ENCODE peak calls at places on chromosomes 7 and 10, in nine cellular contexts. J is vagina; O is GF-D8; P is C1 segment of cervical spinal cord; K is AG08395; D is NCI-H2081 treated with DMSO at 0.1 percent for 48 hours; S is hypothalamus; Y is stimulated activated CD4-positive, alpha-beta T cell treated with anti-CD3 and anti-CD28 coated beads, Interleukin-1b, Interleukin-23, amount 100 ng/mL, for 24 hours; Q is upper lobe of right lung. A is an unnamed sample.
A peak's percentile ranks its signal among the peaks of the same experiment; 100 is the strongest.

GRCh38 chr10:17768957-17769356 is 17.0 kb downstream of the TMEM236 start:
- DNase-seq in J (no peak), O (no peak), P (no peak), K (peak; percentile 27), D (no peak), S (no peak), Y (no peak), Q (no peak), A (peak; percentile 12)

GRCh38 chr10:82544377-82544776 is 669.4 kb downstream of the NRG3 start:
- DNase-seq in J (no peak), O (no peak), P (no peak), K (no peak), D (no peak), S (no peak), Y (no peak), Q (no peak), A (no peak)

GRCh38 chr7:116576350-116577319 is 51.8 kb downstream of the CAV1 start:
- DNase-seq in J (no peak), O (no peak), P (no peak), K (peak; percentile 83), D (no peak), S (no peak), Y (no peak), Q (no peak), A (peak; percentile 7)

GRCh38 chr10:45526309-45526708 is 146.3 kb downstream of the ZFAND4 start:
- DNase-seq in J (no peak), O (no peak), P (no peak), K (no peak), D (no peak), S (no peak), Y (no peak), Q (no peak), A (no peak)

GRCh38 chr7:78130443-78131200 is 332.0 kb downstream of the PHTF2 start:
- DNase-seq in J (no peak), O (no peak), P (no peak), K (peak; percentile 30), D (no peak), S (no peak), Y (no peak), Q (peak; percentile 67), A (no peak)

GRCh38 chr10:13526952-13527863 is 1.6 kb downstream of the BEND7 start:
- DNase-seq in J (no peak), O (no peak), P (no peak), K (peak; percentile 84), D (no peak), S (no peak), Y (no peak), Q (no peak), A (peak; percentile 77)

GRCh38 chr10:75345738-75346137 is 55.8 kb downstream of the ZNF503 start:
- DNase-seq in J (no peak), O (no peak), P (no peak), K (no peak), D (no peak), S (no peak), Y (no peak), Q (no peak), A (no peak)

GRCh38 chr7:159096736-159097581 is 47.7 kb downstream of the VIPR2 start:
- DNase-seq in J (no peak), O (no peak), P (no peak), K (no peak), D (no peak), S (no peak), Y (no peak), Q (peak; percentile 64), A (no peak)

GRCh38 chr10:126252884-126253612 is 135.2 kb downstream of the ADAM12 start:
- DNase-seq in J (no peak), O (no peak), P (no peak), K (peak; percentile 85), D (no peak), S (no peak), Y (no peak), Q (no peak), A (peak; percentile 12)

GRCh38 chr10:22010973-22011408 is 7.5 kb upstream of the DNAJC1 start:
- DNase-seq in J (no peak), O (no peak), P (no peak), K (peak; percentile 8), D (no peak), S (no peak), Y (no peak), Q (no peak), A (peak; percentile 31)

GRCh38 chr10:132098539-132099421 is 33.0 kb downstream of the JAKMIP3 start:
- DNase-seq in J (no peak), O (no peak), P (no peak), K (no peak), D (no peak), S (no peak), Y (no peak), Q (no peak), A (no peak)

GRCh38 chr10:28236641-28237040 is 66.2 kb downstream of the MPP7 start:
- DNase-seq in J (no peak), O (no peak), P (no peak), K (no peak), D (no peak), S (no peak), Y (no peak), Q (no peak), A (no peak)

GRCh38 chr10:93512565-93512964 is 16.2 kb downstream of the CEP55 start:
- DNase-seq in J (no peak), O (no peak), P (no peak), K (peak; percentile 18), D (no peak), S (no peak), Y (no peak), Q (no peak), A (no peak)

GRCh38 chr7:151429232-151429554 is 10.7 kb downstream of the CRYGN start:
- DNase-seq in J (no peak), O (no peak), P (no peak), K (no peak), D (no peak), S (no peak), Y (no peak), Q (no peak), A (no peak)

GRCh38 chr7:99132922-99133321 is 11.0 kb downstream of the SMURF1 start:
- DNase-seq in J (no peak), O (no peak), P (no peak), K (no peak), D (no peak), S (no peak), Y (no peak), Q (no peak), A (no peak)

GRCh38 chr7:51950811-51951210 is 634.2 kb upstream of the COBL start:
- DNase-seq in J (no peak), O (no peak), P (no peak), K (no peak), D (no peak), S (no peak), Y (no peak), Q (no peak), A (no peak)

GRCh38 chr7:22782616-22783232 is 39.9 kb downstream of the TOMM7 start:
- DNase-seq in J (no peak), O (peak; percentile 5), P (peak; percentile 2), K (peak; percentile 53), D (no peak), S (no peak), Y (peak; percentile 72), Q (peak; percentile 81), A (peak; percentile 59)

GRCh38 chr7:44508328-44508990 is 18.0 kb upstream of the NUDCD3 start:
- DNase-seq in J (no peak), O (no peak), P (no peak), K (no peak), D (no peak), S (no peak), Y (no peak), Q (no peak), A (no peak)

GRCh38 chr10:69316313-69317059 is 38.2 kb downstream of the HK1 start:
- DNase-seq in J (no peak), O (no peak), P (no peak), K (peak; percentile 71), D (no peak), S (no peak), Y (no peak), Q (no peak), A (no peak)

GRCh38 chr7:29449569-29450260 is 113.9 kb upstream of the PRR15 start:
- DNase-seq in J (no peak), O (no peak), P (no peak), K (no peak), D (no peak), S (no peak), Y (no peak), Q (no peak), A (no peak)

GRCh38 chr7:26195182-26195581 is 5.4 kb downstream of the HNRNPA2B1 start:
- DNase-seq in J (no peak), O (no peak), P (no peak), K (no peak), D (no peak), S (no peak), Y (no peak), Q (no peak), A (no peak)

GRCh38 chr7:74519395-74519794 is 65.7 kb downstream of the GTF2IRD1 start:
- DNase-seq in J (no peak), O (no peak), P (no peak), K (no peak), D (no peak), S (no peak), Y (no peak), Q (no peak), A (no peak)

GRCh38 chr7:92634924-92635519 is 44.8 kb upstream of the FAM133B start:
- DNase-seq in J (no peak), O (no peak), P (no peak), K (peak; percentile 27), D (no peak), S (no peak), Y (no peak), Q (no peak), A (peak; percentile 85)

GRCh38 chr10:62244785-62245595 is 23.7 kb downstream of the RTKN2 start:
- DNase-seq in J (no peak), O (no peak), P (no peak), K (peak; percentile 41), D (peak; percentile 9), S (peak; percentile 2), Y (no peak), Q (no peak), A (no peak)

GRCh38 chr7:4209126-4209525 is 473.0 kb upstream of the FOXK1 start:
- DNase-seq in J (no peak), O (no peak), P (no peak), K (no peak), D (no peak), S (no peak), Y (no peak), Q (peak; percentile 40), A (no peak)

GRCh38 chr10:93379366-93380042 is 102.6 kb downstream of the MYOF start:
- DNase-seq in J (no peak), O (no peak), P (no peak), K (peak; percentile 66), D (no peak), S (no peak), Y (peak; percentile 7), Q (no peak), A (peak; percentile 22)

GRCh38 chr10:71255817-71256660 is 43.7 kb downstream of the UNC5B start:
- DNase-seq in J (no peak), O (no peak), P (peak; percentile 57), K (peak; percentile 83), D (peak; percentile 59), S (no peak), Y (no peak), Q (no peak), A (no peak)

GRCh38 chr7:151990567-151990966 is 34.3 kb downstream of the GALNTL5 start:
- DNase-seq in J (no peak), O (no peak), P (no peak), K (no peak), D (no peak), S (no peak), Y (no peak), Q (no peak), A (peak; percentile 38)

GRCh38 chr7:131544449-131545425 is 11.7 kb downstream of the PODXL start:
- DNase-seq in J (peak; percentile 93), O (no peak), P (no peak), K (peak; percentile 61), D (peak; percentile 4), S (no peak), Y (no peak), Q (no peak), A (peak; percentile 67)

GRCh38 chr10:123624086-123624485 is 42.1 kb upstream of the GPR26 start:
- DNase-seq in J (no peak), O (no peak), P (no peak), K (peak; percentile 18), D (no peak), S (no peak), Y (no peak), Q (no peak), A (no peak)

GRCh38 chr7:37531225-37531624 is 82.6 kb upstream of the ELMO1 start:
- DNase-seq in J (no peak), O (peak; percentile 61), P (no peak), K (no peak), D (no peak), S (no peak), Y (no peak), Q (no peak), A (no peak)

A was measured in SW 1271.